ENCODE peak calls at places on chromosomes 6 and 20, in nine cellular contexts. A is upper lobe of right lung; K is CD14-positive monocyte; N is lower leg skin; B is bronchial epithelial cell; W is Calu3; U is cardiac fibroblast; Q is prostate gland; I is CD8-positive, alpha-beta T cell. S is an unnamed sample.

GRCh38 chr6:132153221-132153896 is 202.2 kb upstream of the CCN2 start:
- DNase-seq in A (no peak), K (no peak), N (no peak), B (no peak), W (no peak), U (peak; percentile 85), Q (no peak), I (no peak), S (no peak)

GRCh38 chr6:24763578-24763977 is 11.2 kb upstream of the GMNN start:
- DNase-seq in A (no peak), K (no peak), N (no peak), B (peak; percentile 49), W (no peak), U (no peak), Q (no peak), I (no peak), S (no peak)

GRCh38 chr6:132065556-132065955 is 114.4 kb upstream of the CCN2 start:
- DNase-seq in A (no peak), K (no peak), N (no peak), B (peak; percentile 95), W (no peak), U (no peak), Q (no peak), I (no peak), S (no peak)

GRCh38 chr6:144476286-144476685 is 191.2 kb downstream of the UTRN start:
- DNase-seq in A (no peak), K (no peak), N (no peak), B (no peak), W (no peak), U (no peak), Q (no peak), I (no peak), S (no peak)

GRCh38 chr20:23125625-23126191 is 39.6 kb upstream of the CD93 start:
- DNase-seq in A (peak; percentile 74), K (peak; percentile 96), N (no peak), B (no peak), W (no peak), U (peak; percentile 95), Q (no peak), I (no peak), S (no peak)

GRCh38 chr6:126664271-126664670 is 324.4 kb downstream of the CENPW start:
- DNase-seq in A (no peak), K (no peak), N (no peak), B (no peak), W (no peak), U (no peak), Q (no peak), I (no peak), S (no peak)

GRCh38 chr6:159695984-159696383 is 2.9 kb upstream of the SOD2 start:
- DNase-seq in A (no peak), K (no peak), N (no peak), B (no peak), W (no peak), U (peak; percentile 64), Q (no peak), I (no peak), S (no peak)

GRCh38 chr20:23082846-23083552 is 3.1 kb downstream of the CD93 start:
- DNase-seq in A (peak; percentile 89), K (no peak), N (no peak), B (peak; percentile 91), W (no peak), U (no peak), Q (peak; percentile 30), I (no peak), S (no peak)

GRCh38 chr6:104575536-104575935 is 284.2 kb downstream of the HACE1 start:
- DNase-seq in A (no peak), K (no peak), N (no peak), B (no peak), W (no peak), U (no peak), Q (no peak), I (no peak), S (no peak)

GRCh38 chr6:118617350-118617957 is 33.9 kb downstream of the CEP85L start:
- DNase-seq in A (no peak), K (no peak), N (no peak), B (no peak), W (no peak), U (no peak), Q (no peak), I (no peak), S (no peak)

GRCh38 chr20:44597930-44598329 is 15.6 kb downstream of the PKIG start:
- DNase-seq in A (no peak), K (no peak), N (no peak), B (no peak), W (no peak), U (no peak), Q (no peak), I (no peak), S (no peak)

GRCh38 chr20:62583424-62583920 is 58.8 kb upstream of the SLCO4A1 start:
- DNase-seq in A (no peak), K (no peak), N (no peak), B (no peak), W (no peak), U (no peak), Q (no peak), I (no peak), S (no peak)

GRCh38 chr20:15818651-15819071 is 754.6 kb downstream of the KIF16B start:
- DNase-seq in A (no peak), K (no peak), N (no peak), B (peak; percentile 84), W (peak; percentile 2), U (no peak), Q (peak; percentile 8), I (no peak), S (no peak)

GRCh38 chr6:170028629-170029345 is 262.1 kb downstream of the DLL1 start:
- DNase-seq in A (peak; percentile 60), K (no peak), N (no peak), B (no peak), W (no peak), U (no peak), Q (no peak), I (no peak), S (peak; percentile 5)

GRCh38 chr20:50415516-50416268 is 94.5 kb upstream of the PTPN1 start:
- DNase-seq in A (peak; percentile 99), K (no peak), N (peak; percentile 95), B (no peak), W (peak; percentile 99), U (peak; percentile 98), Q (peak; percentile 100), I (no peak), S (no peak)

GRCh38 chr6:63023726-63024125 is 187.5 kb upstream of the FKBP1C start:
- DNase-seq in A (no peak), K (no peak), N (no peak), B (no peak), W (no peak), U (no peak), Q (no peak), I (no peak), S (no peak)

GRCh38 chr20:46363874-46364669 is 42.3 kb downstream of the ELMO2 start:
- DNase-seq in A (peak; percentile 94), K (peak; percentile 80), N (peak; percentile 85), B (peak; percentile 73), W (peak; percentile 95), U (peak; percentile 86), Q (peak; percentile 83), I (peak; percentile 86), S (peak; percentile 80)

GRCh38 chr20:39880890-39881289 is 808.1 kb downstream of the MAFB start:
- DNase-seq in A (no peak), K (no peak), N (no peak), B (peak; percentile 87), W (no peak), U (peak; percentile 32), Q (no peak), I (no peak), S (no peak)

GRCh38 chr6:139137716-139138115 is 2.8 kb downstream of the HECA start:
- DNase-seq in A (no peak), K (no peak), N (no peak), B (no peak), W (no peak), U (no peak), Q (no peak), I (no peak), S (no peak)

GRCh38 chr6:46170357-46171289 is at the start of gene ENPP5:
- DNase-seq in A (peak; percentile 95), K (peak; percentile 46), N (peak; percentile 41), B (peak; percentile 46), W (peak; percentile 96), U (no peak), Q (peak; percentile 96), I (peak; percentile 85), S (peak; percentile 76)

GRCh38 chr20:10357974-10358373 is 76.0 kb downstream of the MKKS start:
- DNase-seq in A (no peak), K (no peak), N (no peak), B (no peak), W (no peak), U (peak; percentile 44), Q (no peak), I (no peak), S (no peak)
- TF ChIP-seq CTCF in A (peak; percentile 24), K (peak; percentile 32), N (no peak), B (peak; percentile 20), W (no peak), U (peak; percentile 67), Q (no peak), I (no peak), S (peak; percentile 75)

DNA sequence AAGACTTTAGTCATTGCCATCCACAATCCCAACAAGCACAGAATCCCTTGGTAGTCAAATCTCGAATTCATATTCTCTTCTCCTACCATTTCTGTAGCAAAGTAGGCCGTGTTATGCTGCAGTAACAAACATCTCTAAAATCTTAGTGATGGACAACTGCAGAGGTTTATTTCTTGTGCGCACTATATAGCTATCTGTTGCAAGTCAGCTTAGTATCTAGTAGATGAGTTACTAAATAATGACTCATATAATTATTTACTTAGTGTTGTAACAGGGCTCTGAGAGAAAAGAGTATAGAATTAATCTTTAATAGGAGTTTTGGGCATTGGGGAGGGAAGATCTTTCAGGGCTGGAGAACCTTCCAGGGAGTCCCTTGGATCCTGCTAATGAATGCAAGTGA is 73.3 kb downstream of the CAP2 start:
- DNase-seq in A (no peak), K (no peak), N (no peak), B (peak; percentile 63), W (no peak), U (peak; percentile 1), Q (no peak), I (no peak), S (no peak)
- TF ChIP-seq CTCF in A (no peak), K (no peak), N (no peak), B (no peak), W (no peak), U (no peak), Q (no peak), I (no peak), S (no peak)

DNA sequence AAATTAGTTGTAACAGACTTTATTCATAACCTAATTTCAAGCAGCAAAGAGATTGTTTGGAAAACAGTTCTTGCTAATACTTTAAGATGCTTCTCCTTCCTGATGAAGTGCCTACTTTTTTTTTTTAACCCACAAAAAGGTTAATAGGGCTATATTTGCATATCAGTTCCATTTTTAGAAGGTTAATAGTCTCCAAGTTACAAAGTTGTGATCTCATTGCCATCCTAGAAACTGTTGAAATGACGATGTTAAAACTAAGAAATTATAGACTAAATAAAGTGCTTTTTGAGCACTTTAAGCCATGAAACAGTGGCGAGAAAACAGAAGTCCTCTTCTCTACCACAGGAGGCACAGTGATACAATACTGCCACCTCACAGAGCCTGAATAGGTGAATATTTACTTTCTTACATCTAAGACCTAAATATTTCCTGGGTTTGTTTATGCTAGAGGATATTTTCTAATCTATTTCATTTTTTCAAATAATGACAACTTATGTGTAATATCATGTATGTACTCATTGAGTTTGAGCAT is 5.3 kb downstream of the RNF144B start:
- DNase-seq in A (no peak), K (no peak), N (no peak), B (no peak), W (no peak), U (no peak), Q (no peak), I (no peak), S (no peak)
- TF ChIP-seq CTCF in A (no peak), K (peak; percentile 14), N (no peak), B (no peak), W (no peak), U (no peak), Q (no peak), I (no peak), S (no peak)

GRCh38 chr20:37872161-37872560 is 30.8 kb upstream of the VSTM2L start:
- DNase-seq in A (peak; percentile 51), K (no peak), N (no peak), B (no peak), W (no peak), U (no peak), Q (no peak), I (no peak), S (no peak)
- TF ChIP-seq CTCF in A (no peak), K (no peak), N (no peak), B (no peak), W (no peak), U (no peak), Q (no peak), I (no peak), S (no peak)

S was measured in natural killer cell.